ENCODE peak calls at places on chromosomes 6 and 20, in nine cellular contexts. A is breast epithelium, L is B cell, X is kidney, J is adrenal gland, D is mammary epithelial cell, T is mucosa of descending colon, V is left lung, W is cardiac muscle cell. E is an unnamed sample.

GRCh38 chr6:156423829-156424228 is 353.3 kb upstream of the ARID1B start:
- DNase-seq in A (no peak), L (no peak), X (no peak), J (no peak), D (no peak), T (no peak), V (no peak), W (no peak), E (no peak)

GRCh38 chr6:40020166-40020565 is 85.9 kb upstream of the MOCS1 start:
- DNase-seq in A (no peak), L (no peak), X (no peak), J (no peak), D (no peak), T (no peak), V (no peak), W (no peak), E (no peak)

GRCh38 chr6:21109421-21110178 is 484.0 kb upstream of the SOX4 start:
- DNase-seq in A (no peak), L (no peak), X (no peak), J (no peak), D (peak), T (no peak), V (no peak), W (no peak), E (no peak)

GRCh38 chr6:168711049-168711640 is 270.2 kb downstream of the SMOC2 start:
- DNase-seq in A (no peak), L (no peak), X (no peak), J (no peak), D (no peak), T (peak), V (no peak), W (no peak), E (no peak)

GRCh38 chr6:69179681-69180080 is 544.6 kb downstream of the ADGRB3 start:
- DNase-seq in A (no peak), L (no peak), X (no peak), J (no peak), D (peak), T (no peak), V (peak), W (no peak), E (no peak)

GRCh38 chr6:160428818-160429744 is 80.9 kb downstream of the SLC22A3 start:
- DNase-seq in A (no peak), L (no peak), X (no peak), J (no peak), D (no peak), T (no peak), V (no peak), W (no peak), E (no peak)

GRCh38 chr6:137866200-137866913 is 702 bp upstream of the TNFAIP3 start:
- DNase-seq in A (no peak), L (no peak), X (no peak), J (peak), D (peak), T (no peak), V (peak), W (no peak), E (peak)

GRCh38 chr6:53148684-53149083 is at the start of gene GCM1:
- DNase-seq in A (no peak), L (no peak), X (no peak), J (no peak), D (no peak), T (peak), V (no peak), W (no peak), E (no peak)

GRCh38 chr6:106783631-106784566 is 154.5 kb downstream of the QRSL1 start:
- DNase-seq in A (no peak), L (no peak), X (no peak), J (no peak), D (peak), T (no peak), V (no peak), W (no peak), E (no peak)

GRCh38 chr6:144912474-144912873 is 627.3 kb downstream of the UTRN start:
- DNase-seq in A (no peak), L (no peak), X (no peak), J (no peak), D (peak), T (no peak), V (no peak), W (no peak), E (no peak)

GRCh38 chr6:19898141-19898740 is 61.1 kb downstream of the ID4 start:
- DNase-seq in A (no peak), L (no peak), X (no peak), J (no peak), D (no peak), T (no peak), V (no peak), W (no peak), E (no peak)

GRCh38 chr6:85715797-85716196 is 73.1 kb upstream of the SYNCRIP start:
- DNase-seq in A (no peak), L (no peak), X (no peak), J (no peak), D (no peak), T (no peak), V (no peak), W (no peak), E (no peak)

GRCh38 chr6:149887343-149887742 is 10.6 kb downstream of the RAET1E start:
- DNase-seq in A (no peak), L (peak), X (no peak), J (peak), D (peak), T (no peak), V (no peak), W (no peak), E (no peak)

GRCh38 chr6:143545165-143545564 is 33.6 kb upstream of the FUCA2 start:
- DNase-seq in A (no peak), L (no peak), X (no peak), J (no peak), D (peak), T (no peak), V (no peak), W (no peak), E (no peak)

GRCh38 chr6:34511923-34512737 is 44.0 kb downstream of the SPDEF start:
- DNase-seq in A (no peak), L (no peak), X (no peak), J (no peak), D (no peak), T (no peak), V (no peak), W (no peak), E (no peak)

GRCh38 chr20:61994546-61994945 is 71.1 kb downstream of the TAF4 start:
- DNase-seq in A (no peak), L (no peak), X (peak), J (no peak), D (no peak), T (no peak), V (no peak), W (no peak), E (no peak)

GRCh38 chr6:66986940-66987339 is 1279.9 kb upstream of the EYS start:
- DNase-seq in A (no peak), L (no peak), X (no peak), J (no peak), D (no peak), T (peak), V (no peak), W (no peak), E (no peak)

GRCh38 chr20:5390719-5391118 is 74.0 kb upstream of the PROKR2 start:
- DNase-seq in A (no peak), L (no peak), X (no peak), J (no peak), D (no peak), T (no peak), V (no peak), W (no peak), E (no peak)

GRCh38 chr6:167932468-167933276 is 64.8 kb upstream of the KIF25 start:
- DNase-seq in A (peak), L (no peak), X (no peak), J (no peak), D (peak), T (peak), V (no peak), W (no peak), E (no peak)

GRCh38 chr20:61589055-61589385 is 337.0 kb downstream of the CDH4 start:
- DNase-seq in A (no peak), L (no peak), X (no peak), J (no peak), D (peak), T (no peak), V (no peak), W (no peak), E (no peak)

GRCh38 chr20:19074828-19075516 is 137.5 kb upstream of the SLC24A3 start:
- DNase-seq in A (peak), L (no peak), X (no peak), J (no peak), D (no peak), T (no peak), V (peak), W (no peak), E (peak)

GRCh38 chr6:11143394-11144371 is 32.2 kb upstream of the ERVFRD-1 start:
- DNase-seq in A (no peak), L (no peak), X (no peak), J (peak), D (peak), T (peak), V (peak), W (no peak), E (peak)

GRCh38 chr20:42435230-42435629 is 754.5 kb downstream of the PTPRT start:
- DNase-seq in A (no peak), L (no peak), X (no peak), J (no peak), D (no peak), T (no peak), V (no peak), W (no peak), E (no peak)

GRCh38 chr6:89961481-89961880 is 67.2 kb downstream of the GJA10 start:
- DNase-seq in A (no peak), L (no peak), X (no peak), J (no peak), D (no peak), T (no peak), V (no peak), W (no peak), E (no peak)

GRCh38 chr6:107329063-107329462 is 130.3 kb downstream of the PDSS2 start:
- DNase-seq in A (no peak), L (no peak), X (no peak), J (no peak), D (no peak), T (no peak), V (no peak), W (no peak), E (no peak)

GRCh38 chr6:16783485-16783884 is 22.2 kb upstream of the ATXN1 start:
- DNase-seq in A (no peak), L (no peak), X (no peak), J (no peak), D (no peak), T (no peak), V (no peak), W (no peak), E (no peak)

GRCh38 chr6:91653954-91654843 is 1067.3 kb upstream of the MAP3K7 start:
- DNase-seq in A (no peak), L (no peak), X (no peak), J (no peak), D (no peak), T (no peak), V (no peak), W (no peak), E (no peak)

GRCh38 chr6:21740719-21741118 is 147.2 kb downstream of the SOX4 start:
- DNase-seq in A (no peak), L (no peak), X (no peak), J (no peak), D (no peak), T (no peak), V (no peak), W (no peak), E (no peak)

GRCh38 chr6:156517090-156517489 is 260.1 kb upstream of the ARID1B start:
- DNase-seq in A (no peak), L (no peak), X (no peak), J (no peak), D (no peak), T (peak), V (no peak), W (no peak), E (no peak)

GRCh38 chr20:38728237-38728761 is 4.0 kb downstream of the SLC32A1 start:
- DNase-seq in A (no peak), L (no peak), X (no peak), J (no peak), D (no peak), T (no peak), V (no peak), W (no peak), E (no peak)

GRCh38 chr20:58688838-58689237 is 3.8 kb upstream of the NPEPL1 start:
- DNase-seq in A (no peak), L (no peak), X (no peak), J (no peak), D (no peak), T (no peak), V (no peak), W (no peak), E (no peak)

GRCh38 chr6:147322299-147323162 is 118.3 kb downstream of the STXBP5 start:
- DNase-seq in A (no peak), L (peak), X (no peak), J (no peak), D (no peak), T (no peak), V (no peak), W (no peak), E (peak)

GRCh38 chr6:33126101-33126714 is 50.4 kb downstream of the HLA-DPB1 start:
- DNase-seq in A (peak), L (peak), X (peak), J (peak), D (peak), T (peak), V (peak), W (peak), E (no peak)

GRCh38 chr6:9986273-9986672 is 428.6 kb downstream of the TFAP2A start:
- DNase-seq in A (no peak), L (no peak), X (no peak), J (no peak), D (no peak), T (no peak), V (no peak), W (no peak), E (no peak)

GRCh38 chr6:168666170-168666569 is 225.2 kb downstream of the SMOC2 start:
- DNase-seq in A (no peak), L (no peak), X (no peak), J (no peak), D (no peak), T (no peak), V (no peak), W (no peak), E (no peak)

GRCh38 chr6:49462071-49462470 is 982 bp downstream of the MMUT start:
- DNase-seq in A (no peak), L (no peak), X (no peak), J (no peak), D (peak), T (no peak), V (no peak), W (no peak), E (no peak)

GRCh38 chr6:26233608-26234420 is 131.2 kb upstream of the BTN3A2 start:
- DNase-seq in A (peak), L (peak), X (no peak), J (peak), D (peak), T (peak), V (peak), W (peak), E (no peak)

GRCh38 chr20:36460648-36461599 is 80.4 kb upstream of the MYL9 start:
- DNase-seq in A (peak), L (peak), X (peak), J (peak), D (peak), T (peak), V (peak), W (peak), E (peak)
- TF ChIP-seq CTCF in A (no peak), L (no peak), X (no peak), J (no peak), D (no peak), T (no peak), V (no peak), W (no peak), E (no peak)

DNA sequence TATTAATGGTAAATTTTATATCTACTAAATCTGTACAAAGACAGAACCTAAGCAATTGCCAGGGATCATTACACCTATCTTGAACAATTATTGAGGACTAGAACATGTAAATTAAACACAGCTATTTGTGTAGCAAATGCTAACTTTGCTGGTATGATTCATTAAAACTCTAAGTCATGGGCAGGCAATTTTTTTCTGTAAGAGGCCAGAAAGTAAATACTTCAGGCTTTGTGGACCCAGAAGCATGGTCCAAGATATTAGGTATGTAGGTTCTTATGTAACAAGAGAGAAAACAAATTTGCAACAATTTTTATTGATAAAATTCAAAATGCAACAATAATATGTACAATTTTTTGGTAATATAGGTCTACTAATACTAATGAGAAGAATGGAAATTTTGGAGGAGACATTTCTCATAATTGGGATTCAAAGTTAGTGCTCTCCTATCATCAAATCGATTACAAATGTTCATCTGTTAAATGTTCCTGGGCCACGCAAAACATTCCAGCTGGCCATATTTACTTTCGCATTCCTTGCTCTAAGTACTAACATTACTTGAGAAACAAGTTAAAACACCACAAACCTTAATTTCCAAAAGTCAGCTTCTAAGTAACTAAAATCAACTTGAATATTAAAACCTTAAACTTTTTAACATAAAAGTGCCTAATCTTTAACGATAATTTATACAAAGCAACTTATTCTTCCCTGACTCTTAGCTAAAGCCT is 4.3 kb downstream of the TMEM30A start:
- DNase-seq in A (no peak), L (no peak), X (no peak), J (no peak), D (no peak), T (no peak), V (no peak), W (no peak), E (no peak)
- TF ChIP-seq CTCF in A (no peak), L (no peak), X (no peak), J (no peak), D (no peak), T (no peak), V (no peak), W (no peak), E (no peak)

DNA sequence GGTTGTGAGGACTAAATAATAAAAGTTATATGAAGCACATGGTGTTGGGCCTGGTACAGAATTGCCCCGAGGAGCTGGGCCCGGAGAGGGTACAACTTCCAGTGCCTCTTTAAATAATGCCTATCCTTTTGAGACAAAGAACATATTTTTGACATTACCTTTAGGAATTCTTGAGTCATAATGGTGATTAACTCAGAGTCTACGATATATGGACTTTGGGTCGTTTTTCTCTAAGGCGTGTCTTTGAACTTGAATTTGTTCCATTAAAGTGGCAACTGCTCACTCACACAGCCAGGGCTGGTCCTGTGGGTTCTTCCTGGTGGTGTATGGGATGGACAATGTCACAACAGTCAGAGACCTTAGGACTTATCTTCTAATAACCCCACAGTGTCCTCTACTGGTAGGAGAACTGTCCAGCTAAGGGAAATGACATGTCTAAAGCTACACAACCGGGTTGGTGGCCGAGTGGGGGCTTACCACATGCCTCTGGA is 106.5 kb downstream of the CDC5L start:
- DNase-seq in A (no peak), L (no peak), X (no peak), J (no peak), D (peak), T (no peak), V (no peak), W (no peak), E (no peak)
- TF ChIP-seq CTCF in A (no peak), L (no peak), X (no peak), J (no peak), D (peak), T (no peak), V (no peak), W (peak), E (no peak)

DNA sequence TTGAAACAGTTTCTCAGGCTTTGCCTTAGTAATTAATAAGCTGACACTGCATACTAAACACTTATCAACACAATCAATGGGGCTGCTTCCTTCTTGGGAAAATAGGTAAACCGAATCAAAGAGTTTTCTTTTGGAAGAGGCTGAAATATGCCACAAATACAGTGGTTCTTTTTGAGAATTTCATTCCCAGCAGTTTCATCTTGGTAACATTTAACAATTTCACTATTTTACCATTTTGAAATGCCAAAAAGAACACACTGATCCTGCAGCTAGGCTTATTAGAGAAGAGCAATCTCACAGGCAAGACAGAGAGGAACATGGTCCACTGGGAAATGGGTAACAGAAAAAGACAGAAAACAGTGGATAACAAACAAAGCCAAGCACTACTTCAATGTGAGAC is 2.6 kb downstream of the CNR1 start:
- DNase-seq in A (no peak), L (no peak), X (no peak), J (no peak), D (no peak), T (no peak), V (no peak), W (no peak), E (no peak)
- TF ChIP-seq CTCF in A (no peak), L (no peak), X (no peak), J (no peak), D (no peak), T (no peak), V (no peak), W (no peak), E (no peak)

GRCh38 chr20:36575066-36575743 is 1.8 kb downstream of the TGIF2 start:
- DNase-seq in A (peak), L (peak), X (peak), J (peak), D (peak), T (peak), V (no peak), W (peak), E (no peak)
- TF ChIP-seq CTCF in A (no peak), L (no peak), X (no peak), J (peak), D (no peak), T (no peak), V (no peak), W (no peak), E (no peak)

GRCh38 chr20:54073288-54073687 is 2.9 kb upstream of the BCAS1 start:
- DNase-seq in A (no peak), L (no peak), X (no peak), J (no peak), D (no peak), T (no peak), V (no peak), W (no peak), E (no peak)

GRCh38 chr20:54070187-54070987 is at the start of gene BCAS1:
- DNase-seq in A (peak), L (no peak), X (no peak), J (no peak), D (no peak), T (peak), V (no peak), W (no peak), E (no peak)

GRCh38 chr20:54078296-54078695 is 7.9 kb upstream of the BCAS1 start:
- DNase-seq in A (no peak), L (peak), X (no peak), J (no peak), D (no peak), T (no peak), V (no peak), W (no peak), E (no peak)

GRCh38 chr20:54076259-54076658 is 5.9 kb upstream of the BCAS1 start:
- DNase-seq in A (no peak), L (no peak), X (no peak), J (no peak), D (no peak), T (no peak), V (no peak), W (no peak), E (no peak)

DNA sequence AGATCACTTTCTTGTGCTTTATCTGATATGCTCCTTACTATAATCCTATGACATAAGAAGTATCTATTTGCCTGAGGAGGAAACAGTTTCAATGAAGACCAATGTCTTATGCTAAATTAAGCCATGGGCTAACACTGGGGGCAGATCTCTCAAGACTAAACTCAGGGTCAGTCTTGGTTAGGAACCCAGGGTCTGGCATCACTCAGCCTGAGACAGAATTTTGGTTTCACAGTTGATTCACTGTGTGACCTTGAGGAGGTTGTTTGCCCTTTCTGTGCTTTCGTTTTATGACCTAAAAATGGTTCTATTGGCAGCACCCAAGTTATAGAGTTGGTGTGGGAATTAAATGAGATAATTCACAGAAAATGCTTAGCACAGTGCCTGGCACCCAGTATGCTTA is 4.9 kb upstream of the BCAS1 start:
- DNase-seq in A (no peak), L (no peak), X (no peak), J (no peak), D (no peak), T (no peak), V (no peak), W (no peak), E (no peak)
- TF ChIP-seq CTCF in A (no peak), L (no peak), X (no peak), J (no peak), D (no peak), T (no peak), V (no peak), W (no peak), E (no peak)

E was measured in CD14-positive monocyte.